ENCODE peak calls at places on chromosomes 5 and 9, in five cellular contexts. Q, E, Z, X and A are unnamed samples.

GRCh38 chr9:69157751-69158466 is 16.2 kb upstream of the TJP2 start:
- DNase-seq in Q (no peak), E (no peak), Z (no peak), X (no peak), A (no peak)

GRCh38 chr5:132086277-132086794 is 12.7 kb downstream of the CSF2 start:
- DNase-seq in Q (peak), E (no peak), Z (peak), X (peak), A (no peak)

GRCh38 chr5:26757941-26758340 is 280.4 kb downstream of the CDH9 start:
- DNase-seq in Q (no peak), E (no peak), Z (peak), X (no peak), A (no peak)

GRCh38 chr5:131514316-131515275 is 120.4 kb downstream of the RAPGEF6 start:
- DNase-seq in Q (no peak), E (no peak), Z (peak), X (no peak), A (no peak)

GRCh38 chr5:178590924-178591423 is 781 bp upstream of the COL23A1 start:
- DNase-seq in Q (peak), E (no peak), Z (peak), X (no peak), A (no peak)

GRCh38 chr5:119343766-119344165 is 12.1 kb upstream of the TNFAIP8 start:
- DNase-seq in Q (no peak), E (no peak), Z (no peak), X (no peak), A (no peak)

GRCh38 chr5:15320896-15321295 is 179.1 kb upstream of the FBXL7 start:
- DNase-seq in Q (no peak), E (no peak), Z (no peak), X (no peak), A (no peak)

GRCh38 chr5:15938961-15939360 is 240.6 kb downstream of the MARCHF11 start:
- DNase-seq in Q (no peak), E (no peak), Z (peak), X (no peak), A (no peak)

GRCh38 chr5:168756517-168757391 is 177.6 kb upstream of the PANK3 start:
- DNase-seq in Q (no peak), E (no peak), Z (no peak), X (no peak), A (no peak)

GRCh38 chr9:85742630-85742928 is 825 bp upstream of the AGTPBP1 start:
- DNase-seq in Q (no peak), E (no peak), Z (peak), X (no peak), A (no peak)

GRCh38 chr5:77777281-77777892 is 1.2 kb upstream of the TBCA start:
- DNase-seq in Q (peak), E (no peak), Z (peak), X (no peak), A (no peak)

GRCh38 chr9:97373311-97373710 is 38.6 kb upstream of the TDRD7 start:
- DNase-seq in Q (no peak), E (no peak), Z (no peak), X (no peak), A (no peak)

GRCh38 chr5:110386782-110387181 is 339.7 kb downstream of the TMEM232 start:
- DNase-seq in Q (no peak), E (no peak), Z (no peak), X (no peak), A (no peak)

GRCh38 chr5:146474040-146474439 is 26.9 kb downstream of the TCERG1 start:
- DNase-seq in Q (no peak), E (no peak), Z (no peak), X (no peak), A (no peak)

GRCh38 chr9:86424246-86424891 is 70.2 kb upstream of the TUT7 start:
- DNase-seq in Q (no peak), E (no peak), Z (no peak), X (no peak), A (no peak)

GRCh38 chr5:119828536-119828935 is 199.2 kb downstream of the FAM170A start:
- DNase-seq in Q (no peak), E (no peak), Z (no peak), X (no peak), A (no peak)

GRCh38 chr5:66333192-66333591 is 189.1 kb downstream of the SREK1 start:
- DNase-seq in Q (no peak), E (no peak), Z (no peak), X (no peak), A (no peak)

GRCh38 chr5:172820046-172820767 is 13.8 kb upstream of the ERGIC1 start:
- DNase-seq in Q (peak), E (no peak), Z (peak), X (no peak), A (no peak)

GRCh38 chr5:102536323-102536928 is 37.6 kb upstream of the SLCO6A1 start:
- DNase-seq in Q (no peak), E (no peak), Z (peak), X (no peak), A (no peak)

DNA sequence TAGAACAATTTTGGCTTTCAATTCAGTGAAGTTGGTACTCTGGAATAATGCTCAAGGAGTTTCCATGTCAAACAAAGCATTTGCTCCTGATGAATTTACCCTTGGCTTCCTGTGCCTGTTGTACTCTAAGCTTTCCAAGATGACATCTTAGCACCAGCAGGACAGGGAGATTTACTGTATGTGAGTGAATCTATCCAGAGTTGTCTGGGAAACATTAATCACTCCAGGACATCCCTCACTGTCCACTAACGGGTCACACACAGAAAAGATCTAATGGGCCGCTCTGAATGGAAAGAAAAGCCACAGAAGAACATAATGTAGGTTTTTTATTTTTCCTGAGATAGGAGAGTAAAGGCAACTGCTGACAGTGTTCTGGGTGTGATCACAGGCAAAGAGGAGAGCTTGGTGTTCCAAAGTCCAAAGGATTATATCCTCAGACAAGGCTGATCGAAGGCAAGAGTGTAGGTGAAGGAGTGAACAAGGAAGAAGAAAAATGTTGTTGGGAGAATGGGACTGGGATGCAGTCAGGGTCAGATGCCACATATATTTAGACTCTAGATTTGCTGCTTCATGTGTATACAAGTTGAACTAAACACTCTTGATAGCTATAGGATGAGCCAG is 167.7 kb upstream of the RPS23 start:
- DNase-seq in Q (no peak), E (no peak), Z (no peak), X (no peak), A (no peak)
- H3K4me3 ChIP-seq in Q (no peak), E (no peak), Z (no peak), X (no peak), A (no peak)

GRCh38 chr9:37034320-37034937 is 361 bp upstream of the PAX5 start:
- DNase-seq in Q (no peak), E (no peak), Z (no peak), X (no peak), A (peak)
- TF ChIP-seq CTCF in Q (peak), E (no peak), Z (no peak), X (no peak), A (peak)

DNA sequence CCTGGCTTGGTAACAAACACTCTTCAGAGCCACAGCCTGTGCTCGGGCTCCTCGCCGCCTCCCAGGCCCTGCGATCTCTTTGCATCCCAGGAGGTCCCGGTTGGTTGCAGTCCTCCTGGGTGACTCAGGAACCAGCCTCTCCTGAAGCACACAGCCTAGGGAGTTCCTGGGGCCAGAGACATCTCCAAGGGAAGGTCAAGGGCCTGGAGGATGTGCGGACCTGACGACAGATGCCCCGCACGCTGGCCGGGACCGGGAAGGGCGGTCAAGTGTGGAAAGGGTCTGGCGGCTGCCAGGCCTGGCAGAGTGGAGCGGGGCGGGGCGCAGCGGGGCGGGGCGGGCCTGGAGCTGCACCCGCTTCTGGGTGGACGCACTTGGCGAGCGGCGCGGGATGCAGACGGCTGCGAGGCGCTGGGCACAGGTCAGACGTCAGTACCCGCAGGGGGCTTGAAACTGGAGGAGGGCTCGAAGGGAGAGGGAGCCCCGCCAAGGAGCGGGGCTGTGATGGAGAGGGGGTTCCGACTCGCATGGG is 45.0 kb upstream of the PRSS3 start:
- DNase-seq in Q (no peak), E (no peak), Z (peak), X (no peak), A (no peak)
- H3K4me3 ChIP-seq in Q (peak), E (no peak), Z (peak), X (no peak), A (no peak)

GRCh38 chr9:121639619-121640018 is 11.8 kb upstream of the DAB2IP start:
- DNase-seq in Q (no peak), E (no peak), Z (no peak), X (no peak), A (no peak)
- TF ChIP-seq CTCF in Q (no peak), E (no peak), Z (no peak), X (no peak), A (no peak)

DNA sequence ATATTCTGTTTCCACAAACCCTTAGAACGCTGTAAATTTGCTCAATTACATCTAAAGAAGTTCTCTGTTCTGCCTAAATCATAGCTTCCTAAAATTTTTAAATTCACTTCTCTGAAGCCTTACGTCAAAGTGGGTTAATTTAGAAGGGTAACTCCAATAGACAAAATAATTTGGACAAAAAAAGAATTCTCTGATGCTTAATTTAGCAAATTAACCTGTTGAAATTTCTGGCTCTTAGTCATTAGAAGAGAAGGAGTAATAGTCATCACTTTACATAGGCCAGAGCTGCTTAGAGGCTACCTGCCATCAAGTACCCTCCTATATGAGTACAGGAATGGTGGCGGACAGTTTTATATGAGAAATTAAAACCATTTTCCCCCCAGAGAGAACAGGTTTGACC is 3.8 kb downstream of the ELL2 start:
- DNase-seq in Q (no peak), E (no peak), Z (no peak), X (no peak), A (no peak)
- H3K4me3 ChIP-seq in Q (peak), E (peak), Z (peak), X (no peak), A (peak)

GRCh38 chr5:174419523-174420132 is 304.8 kb upstream of the MSX2 start:
- DNase-seq in Q (peak), E (peak), Z (peak), X (peak), A (peak)
- TF ChIP-seq CTCF in Q (peak), E (peak), Z (peak), X (peak), A (peak)

DNA sequence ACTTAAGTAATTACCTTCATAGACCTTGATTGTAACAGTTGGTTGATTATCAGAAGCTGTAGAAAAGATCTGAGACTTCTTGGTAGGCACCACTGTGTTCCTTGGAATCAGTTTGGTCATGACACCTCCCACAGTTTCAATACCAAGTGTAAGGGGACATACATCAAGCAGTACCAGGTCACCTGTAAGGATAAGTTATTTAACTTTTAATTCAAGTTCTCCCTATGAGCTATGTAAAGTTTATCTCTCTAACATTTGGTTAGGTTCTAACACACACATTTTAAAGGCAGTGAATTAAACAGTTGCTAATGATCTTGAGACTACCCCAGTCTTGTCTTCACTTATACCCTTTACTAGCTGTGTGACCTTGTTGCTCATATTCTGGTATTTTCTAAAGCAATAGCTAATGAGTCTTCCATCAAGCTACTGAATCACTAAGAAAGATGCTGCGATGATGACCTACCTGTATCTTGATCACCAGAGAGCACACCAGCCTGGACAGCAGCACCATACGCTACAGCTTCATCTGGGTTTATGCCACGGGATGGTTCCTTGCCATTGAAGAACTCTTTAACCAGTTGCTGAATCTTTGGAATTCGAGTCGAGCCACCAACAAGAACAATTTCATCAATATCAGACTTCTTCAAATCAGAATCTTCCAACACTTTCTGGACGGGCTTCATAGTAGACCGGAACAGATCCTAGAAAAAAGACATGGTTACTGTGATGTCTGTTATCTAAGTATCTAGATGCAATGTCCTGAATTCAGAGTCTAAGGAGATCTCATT is 2.8 kb downstream of the HSPA5 start:
- DNase-seq in Q (no peak), E (no peak), Z (no peak), X (no peak), A (no peak)
- H3K4me3 ChIP-seq in Q (peak), E (peak), Z (peak), X (peak), A (peak)

GRCh38 chr9:34518896-34519295 is 3.9 kb downstream of the ENHO start:
- DNase-seq in Q (no peak), E (no peak), Z (no peak), X (no peak), A (no peak)

GRCh38 chr9:34520096-34520495 is 2.7 kb downstream of the ENHO start:
- DNase-seq in Q (no peak), E (no peak), Z (no peak), X (no peak), A (no peak)

GRCh38 chr9:34518110-34518616 is 4.6 kb downstream of the ENHO start:
- DNase-seq in Q (no peak), E (no peak), Z (no peak), X (no peak), A (no peak)

GRCh38 chr9:34520505-34521385 is 2.0 kb downstream of the ENHO start:
- DNase-seq in Q (no peak), E (no peak), Z (no peak), X (no peak), A (no peak)

DNA sequence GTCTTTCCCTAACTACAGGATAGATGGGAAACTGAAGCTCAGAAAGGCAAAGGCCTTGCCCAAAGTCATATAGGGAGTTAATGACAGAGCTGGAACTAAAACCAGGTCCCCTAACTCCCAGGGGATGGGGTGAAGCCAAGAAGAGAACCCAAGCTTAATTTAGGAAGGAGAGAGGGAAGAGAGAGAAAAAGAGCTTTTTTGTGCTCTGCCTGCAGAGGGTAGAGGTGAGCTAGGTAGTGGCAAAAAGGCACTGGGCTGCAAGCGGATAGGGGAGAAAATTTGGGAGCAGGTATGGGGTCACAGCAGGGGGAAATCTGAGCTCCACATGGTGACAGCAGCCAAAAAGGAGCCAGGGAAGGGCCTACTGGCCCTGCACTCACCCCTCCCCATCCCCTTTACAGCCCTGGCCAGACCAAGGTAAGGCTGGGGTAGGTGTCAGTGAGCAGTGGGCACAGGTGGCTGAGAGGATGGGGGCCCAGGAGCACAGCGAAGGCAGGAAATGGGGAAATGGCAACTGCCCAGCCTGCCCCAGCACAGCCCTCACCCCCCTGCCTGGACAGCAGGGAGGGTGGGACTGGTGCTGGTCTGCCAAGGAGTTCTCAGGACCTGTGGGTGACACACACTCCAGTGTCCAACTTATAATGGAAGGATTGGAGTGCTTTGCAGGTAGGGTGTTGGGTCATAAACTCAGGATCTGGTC is 3.3 kb downstream of the ENHO start:
- DNase-seq in Q (no peak), E (no peak), Z (no peak), X (no peak), A (no peak)
- TF ChIP-seq CTCF in Q (peak), E (no peak), Z (peak), X (no peak), A (peak)

GRCh38 chr5:42876375-42876844 is 64.7 kb upstream of the SELENOP start:
- DNase-seq in Q (no peak), E (no peak), Z (no peak), X (no peak), A (no peak)
- H3K4me3 ChIP-seq in Q (no peak), E (peak), Z (no peak), X (peak), A (no peak)